ENCODE peak calls at places on chromosomes 12 and 14, in five cellular contexts. V is NCI-H1417 treated with DMSO at 0.1 percent for 48 hours; Z is stimulated activated CD8-positive, alpha-beta memory T cell treated with anti-CD3 and anti-CD28 coated beads, Interleukin-2, amount 100 ng/mL, for 48 hours; W is EH; S is endothelial cell. I is an unnamed sample.

GRCh38 chr12:123894823-123895338 is 77.8 kb downstream of the CCDC92 start:
- DNase-seq in W (peak), V (no peak), Z (no peak), S (no peak), I (no peak)

GRCh38 chr12:48901278-48901677 is 24.0 kb downstream of the FKBP11 start:
- DNase-seq in W (peak), Z (no peak), V (no peak), S (no peak), I (no peak)

GRCh38 chr14:101005447-101005846 is 101.9 kb upstream of the RTL1 start:
- DNase-seq in Z (no peak), S (no peak), W (no peak), V (no peak), I (no peak)

GRCh38 chr12:69500631-69501030 is 30.4 kb downstream of the FRS2 start:
- DNase-seq in Z (no peak), V (no peak), W (peak), S (no peak), I (no peak)

GRCh38 chr12:24810378-24810777 is 138.5 kb downstream of the BCAT1 start:
- DNase-seq in W (no peak), S (no peak), V (no peak), Z (no peak), I (no peak)

GRCh38 chr12:1797991-1798733 is 22.2 kb upstream of the LRTM2 start:
- DNase-seq in V (no peak), W (no peak), Z (no peak), S (no peak), I (no peak)

GRCh38 chr14:104224516-104225281 is 86.3 kb downstream of the KIF26A start:
- DNase-seq in Z (peak), W (no peak), S (peak), V (no peak), I (peak)

GRCh38 chr12:43336962-43337555 is 214.9 kb downstream of the ADAMTS20 start:
- DNase-seq in V (no peak), S (no peak), Z (no peak), W (peak), I (no peak)

GRCh38 chr14:53109028-53109687 is 44.0 kb downstream of the DDHD1 start:
- DNase-seq in W (no peak), S (no peak), Z (peak), V (no peak), I (no peak)

GRCh38 chr12:117518594-117519270 is 157.3 kb upstream of the NOS1 start:
- DNase-seq in S (no peak), V (no peak), Z (no peak), W (peak), I (no peak)

GRCh38 chr14:105817971-105818711 is 291.8 kb downstream of the TMEM121 start:
- DNase-seq in Z (no peak), W (no peak), V (no peak), S (no peak), I (no peak)

GRCh38 chr12:110117948-110118685 is 6.0 kb upstream of the IFT81 start:
- DNase-seq in W (no peak), S (peak), V (no peak), Z (no peak), I (no peak)

GRCh38 chr12:98421336-98421735 is 94.1 kb upstream of the TMPO start:
- DNase-seq in Z (no peak), S (no peak), W (no peak), V (no peak), I (no peak)

GRCh38 chr12:111590552-111590951 is 8.6 kb downstream of the ATXN2 start:
- DNase-seq in V (no peak), S (no peak), Z (no peak), W (no peak), I (no peak)

I was measured in nephron progenitor cell.